ENCODE peak calls at places on chromosomes 4 and X, in eight cellular contexts. One of them, this sample, is unnamed.

GRCh38 chr4:55125087-55125721 is at the start of gene KDR:
- DNase-seq in Panc1: no peak
- DNase-seq in endothelial cell of umbilical vein: peak; percentile 68
- DNase-seq in CD4-positive, alpha-beta T cell: no peak
- DNase-seq in heart left ventricle: peak; percentile 76
- DNase-seq in tibial nerve: no peak
- DNase-seq in breast epithelium: no peak
- DNase-seq in K562: peak; percentile 13
- DNase-seq in this sample: no peak

GRCh38 chrX:74536142-74537010 is 78.0 kb downstream of the RLIM start:
- DNase-seq in Panc1: no peak
- DNase-seq in endothelial cell of umbilical vein: peak; percentile 72
- DNase-seq in CD4-positive, alpha-beta T cell: no peak
- DNase-seq in heart left ventricle: peak; percentile 92
- DNase-seq in tibial nerve: peak; percentile 59
- DNase-seq in breast epithelium: peak; percentile 62
- DNase-seq in K562: peak; percentile 22
- DNase-seq in this sample: peak; percentile 17

GRCh38 chr4:8546766-8547107 is 33.5 kb upstream of the GPR78 start:
- DNase-seq in Panc1: no peak
- DNase-seq in endothelial cell of umbilical vein: no peak
- DNase-seq in CD4-positive, alpha-beta T cell: no peak
- DNase-seq in heart left ventricle: no peak
- DNase-seq in tibial nerve: no peak
- DNase-seq in breast epithelium: no peak
- DNase-seq in K562: no peak
- DNase-seq in this sample: no peak

GRCh38 chr4:16122784-16123183 is 39.0 kb upstream of the PROM1 start:
- DNase-seq in Panc1: no peak
- DNase-seq in endothelial cell of umbilical vein: no peak
- DNase-seq in CD4-positive, alpha-beta T cell: no peak
- DNase-seq in heart left ventricle: no peak
- DNase-seq in tibial nerve: no peak
- DNase-seq in breast epithelium: no peak
- DNase-seq in K562: no peak
- DNase-seq in this sample: no peak

GRCh38 chr4:156974264-156974663 is 2.7 kb upstream of the PDGFC start:
- DNase-seq in Panc1: no peak
- DNase-seq in endothelial cell of umbilical vein: no peak
- DNase-seq in CD4-positive, alpha-beta T cell: no peak
- DNase-seq in heart left ventricle: no peak
- DNase-seq in tibial nerve: no peak
- DNase-seq in breast epithelium: no peak
- DNase-seq in K562: no peak
- DNase-seq in this sample: no peak

GRCh38 chr4:145976680-145977079 is 38.1 kb upstream of the ZNF827 start:
- DNase-seq in Panc1: no peak
- DNase-seq in endothelial cell of umbilical vein: no peak
- DNase-seq in CD4-positive, alpha-beta T cell: no peak
- DNase-seq in heart left ventricle: no peak
- DNase-seq in tibial nerve: no peak
- DNase-seq in breast epithelium: no peak
- DNase-seq in K562: no peak
- DNase-seq in this sample: no peak

GRCh38 chr4:146327859-146328258 is 113.5 kb downstream of the REELD1 start:
- DNase-seq in Panc1: no peak
- DNase-seq in endothelial cell of umbilical vein: no peak
- DNase-seq in CD4-positive, alpha-beta T cell: no peak
- DNase-seq in heart left ventricle: no peak
- DNase-seq in tibial nerve: no peak
- DNase-seq in breast epithelium: no peak
- DNase-seq in K562: no peak
- DNase-seq in this sample: no peak

GRCh38 chrX:131907488-131908314 is 115.4 kb upstream of the STK26 start:
- DNase-seq in Panc1: no peak
- DNase-seq in endothelial cell of umbilical vein: no peak
- DNase-seq in CD4-positive, alpha-beta T cell: no peak
- DNase-seq in heart left ventricle: peak; percentile 31
- DNase-seq in tibial nerve: no peak
- DNase-seq in breast epithelium: no peak
- DNase-seq in K562: peak; percentile 21
- DNase-seq in this sample: no peak

GRCh38 chr4:37835806-37836205 is 9.3 kb downstream of the PGM2 start:
- DNase-seq in Panc1: no peak
- DNase-seq in endothelial cell of umbilical vein: no peak
- DNase-seq in CD4-positive, alpha-beta T cell: no peak
- DNase-seq in heart left ventricle: no peak
- DNase-seq in tibial nerve: no peak
- DNase-seq in breast epithelium: no peak
- DNase-seq in K562: no peak
- DNase-seq in this sample: no peak

GRCh38 chrX:54230440-54231148 is 47.5 kb upstream of the FAM120C start:
- DNase-seq in Panc1: no peak
- DNase-seq in endothelial cell of umbilical vein: no peak
- DNase-seq in CD4-positive, alpha-beta T cell: no peak
- DNase-seq in heart left ventricle: no peak
- DNase-seq in tibial nerve: no peak
- DNase-seq in breast epithelium: no peak
- DNase-seq in K562: no peak
- DNase-seq in this sample: no peak

GRCh38 chr4:83552085-83552484 is 16.2 kb downstream of the GPAT3 start:
- DNase-seq in Panc1: no peak
- DNase-seq in endothelial cell of umbilical vein: no peak
- DNase-seq in CD4-positive, alpha-beta T cell: no peak
- DNase-seq in heart left ventricle: no peak
- DNase-seq in tibial nerve: no peak
- DNase-seq in breast epithelium: no peak
- DNase-seq in K562: no peak
- DNase-seq in this sample: no peak

GRCh38 chr4:148914301-148914700 is 472.1 kb upstream of the NR3C2 start:
- DNase-seq in Panc1: no peak
- DNase-seq in endothelial cell of umbilical vein: no peak
- DNase-seq in CD4-positive, alpha-beta T cell: no peak
- DNase-seq in heart left ventricle: no peak
- DNase-seq in tibial nerve: no peak
- DNase-seq in breast epithelium: no peak
- DNase-seq in K562: no peak
- DNase-seq in this sample: no peak

GRCh38 chr4:42673084-42673429 is 16.2 kb upstream of the ATP8A1 start:
- DNase-seq in Panc1: no peak
- DNase-seq in endothelial cell of umbilical vein: no peak
- DNase-seq in CD4-positive, alpha-beta T cell: no peak
- DNase-seq in heart left ventricle: no peak
- DNase-seq in tibial nerve: no peak
- DNase-seq in breast epithelium: no peak
- DNase-seq in K562: no peak
- DNase-seq in this sample: no peak

GRCh38 chr4:36138221-36138620 is 106.1 kb downstream of the ARAP2 start:
- DNase-seq in Panc1: no peak
- DNase-seq in endothelial cell of umbilical vein: no peak
- DNase-seq in CD4-positive, alpha-beta T cell: no peak
- DNase-seq in heart left ventricle: no peak
- DNase-seq in tibial nerve: no peak
- DNase-seq in breast epithelium: no peak
- DNase-seq in K562: no peak
- DNase-seq in this sample: no peak

GRCh38 chr4:140153744-140154571 is at the start of gene MAML3:
- DNase-seq in Panc1: no peak
- DNase-seq in endothelial cell of umbilical vein: peak; percentile 95
- DNase-seq in CD4-positive, alpha-beta T cell: peak; percentile 71
- DNase-seq in heart left ventricle: peak; percentile 97
- DNase-seq in tibial nerve: peak; percentile 90
- DNase-seq in breast epithelium: peak; percentile 95
- DNase-seq in K562: peak; percentile 77
- DNase-seq in this sample: peak; percentile 61

GRCh38 chr4:183229397-183229796 is 90.7 kb downstream of the CLDN22 start:
- DNase-seq in Panc1: no peak
- DNase-seq in endothelial cell of umbilical vein: no peak
- DNase-seq in CD4-positive, alpha-beta T cell: no peak
- DNase-seq in heart left ventricle: no peak
- DNase-seq in tibial nerve: no peak
- DNase-seq in breast epithelium: no peak
- DNase-seq in K562: no peak
- DNase-seq in this sample: no peak

GRCh38 chrX:119375561-119375960 is 23.6 kb upstream of the SLC25A43 start:
- DNase-seq in Panc1: no peak
- DNase-seq in endothelial cell of umbilical vein: no peak
- DNase-seq in CD4-positive, alpha-beta T cell: no peak
- DNase-seq in heart left ventricle: no peak
- DNase-seq in tibial nerve: no peak
- DNase-seq in breast epithelium: no peak
- DNase-seq in K562: no peak
- DNase-seq in this sample: no peak

GRCh38 chr4:145614235-145614615 is 5.0 kb upstream of the MMAA start:
- DNase-seq in Panc1: no peak
- DNase-seq in endothelial cell of umbilical vein: no peak
- DNase-seq in CD4-positive, alpha-beta T cell: no peak
- DNase-seq in heart left ventricle: no peak
- DNase-seq in tibial nerve: no peak
- DNase-seq in breast epithelium: no peak
- DNase-seq in K562: no peak
- DNase-seq in this sample: no peak

GRCh38 chrX:119343856-119344255 is 55.3 kb upstream of the SLC25A43 start:
- DNase-seq in Panc1: no peak
- DNase-seq in endothelial cell of umbilical vein: no peak
- DNase-seq in CD4-positive, alpha-beta T cell: no peak
- DNase-seq in heart left ventricle: no peak
- DNase-seq in tibial nerve: no peak
- DNase-seq in breast epithelium: no peak
- DNase-seq in K562: no peak
- DNase-seq in this sample: no peak

GRCh38 chr4:25621027-25621930 is 34.4 kb upstream of the SLC34A2 start:
- DNase-seq in Panc1: no peak
- DNase-seq in endothelial cell of umbilical vein: no peak
- DNase-seq in CD4-positive, alpha-beta T cell: no peak
- DNase-seq in heart left ventricle: no peak
- DNase-seq in tibial nerve: no peak
- DNase-seq in breast epithelium: no peak
- DNase-seq in K562: no peak
- DNase-seq in this sample: no peak

GRCh38 chr4:2794707-2795557 is 2.0 kb downstream of the SH3BP2 start:
- DNase-seq in Panc1: no peak
- DNase-seq in endothelial cell of umbilical vein: peak; percentile 65
- DNase-seq in CD4-positive, alpha-beta T cell: no peak
- DNase-seq in heart left ventricle: peak; percentile 87
- DNase-seq in tibial nerve: peak; percentile 30
- DNase-seq in breast epithelium: peak; percentile 51
- DNase-seq in K562: no peak
- DNase-seq in this sample: no peak

GRCh38 chr4:14719053-14719452 is 283.2 kb upstream of the CPEB2 start:
- DNase-seq in Panc1: no peak
- DNase-seq in endothelial cell of umbilical vein: no peak
- DNase-seq in CD4-positive, alpha-beta T cell: no peak
- DNase-seq in heart left ventricle: no peak
- DNase-seq in tibial nerve: no peak
- DNase-seq in breast epithelium: no peak
- DNase-seq in K562: no peak
- DNase-seq in this sample: no peak

GRCh38 chr4:143668930-143669553 is 31.4 kb downstream of the FREM3 start:
- DNase-seq in Panc1: no peak
- DNase-seq in endothelial cell of umbilical vein: no peak
- DNase-seq in CD4-positive, alpha-beta T cell: no peak
- DNase-seq in heart left ventricle: no peak
- DNase-seq in tibial nerve: no peak
- DNase-seq in breast epithelium: no peak
- DNase-seq in K562: no peak
- DNase-seq in this sample: no peak

GRCh38 chr4:144384428-144384827 is 243.9 kb upstream of the GYPA start:
- DNase-seq in Panc1: no peak
- DNase-seq in endothelial cell of umbilical vein: no peak
- DNase-seq in CD4-positive, alpha-beta T cell: no peak
- DNase-seq in heart left ventricle: no peak
- DNase-seq in tibial nerve: no peak
- DNase-seq in breast epithelium: no peak
- DNase-seq in K562: no peak
- DNase-seq in this sample: no peak

GRCh38 chr4:152956650-152957436 is 20.7 kb downstream of the FHDC1 start:
- DNase-seq in Panc1: no peak
- DNase-seq in endothelial cell of umbilical vein: peak; percentile 19
- DNase-seq in CD4-positive, alpha-beta T cell: no peak
- DNase-seq in heart left ventricle: no peak
- DNase-seq in tibial nerve: no peak
- DNase-seq in breast epithelium: no peak
- DNase-seq in K562: peak; percentile 50
- DNase-seq in this sample: no peak

GRCh38 chrX:10516781-10517322 is 103.5 kb downstream of the MID1 start:
- DNase-seq in Panc1: no peak
- DNase-seq in endothelial cell of umbilical vein: peak; percentile 39
- DNase-seq in CD4-positive, alpha-beta T cell: no peak
- DNase-seq in heart left ventricle: no peak
- DNase-seq in tibial nerve: no peak
- DNase-seq in breast epithelium: no peak
- DNase-seq in K562: no peak
- DNase-seq in this sample: no peak

GRCh38 chr4:101458914-101459313 is 111.6 kb upstream of the PPP3CA start:
- DNase-seq in Panc1: no peak
- DNase-seq in endothelial cell of umbilical vein: no peak
- DNase-seq in CD4-positive, alpha-beta T cell: no peak
- DNase-seq in heart left ventricle: no peak
- DNase-seq in tibial nerve: no peak
- DNase-seq in breast epithelium: no peak
- DNase-seq in K562: no peak
- DNase-seq in this sample: no peak

GRCh38 chr4:78809928-78810835 is 34.0 kb downstream of the BMP2K start:
- DNase-seq in Panc1: no peak
- DNase-seq in endothelial cell of umbilical vein: no peak
- DNase-seq in CD4-positive, alpha-beta T cell: no peak
- DNase-seq in heart left ventricle: no peak
- DNase-seq in tibial nerve: no peak
- DNase-seq in breast epithelium: no peak
- DNase-seq in K562: peak; percentile 49
- DNase-seq in this sample: no peak
- H3K9me3 ChIP-seq in Panc1: no peaks in the 10 kb centered on the region
- H3K9me3 ChIP-seq in endothelial cell of umbilical vein: no peaks in the 10 kb centered on the region
- H3K9me3 ChIP-seq in CD4-positive, alpha-beta T cell: no peaks in the 10 kb centered on the region
- H3K9me3 ChIP-seq in heart left ventricle: no peaks in the 10 kb centered on the region
- H3K9me3 ChIP-seq in tibial nerve: peaks cover 13% of the 10 kb centered on the region
- H3K9me3 ChIP-seq in breast epithelium: peaks cover 10% of the 10 kb centered on the region
- H3K9me3 ChIP-seq in K562: peaks cover 4% of the 10 kb centered on the region
- H3K9me3 ChIP-seq in this sample: no peaks in the 10 kb centered on the region

GRCh38 chr4:11263208-11263607 is 165.5 kb downstream of the HS3ST1 start:
- DNase-seq in Panc1: no peak
- DNase-seq in endothelial cell of umbilical vein: no peak
- DNase-seq in CD4-positive, alpha-beta T cell: no peak
- DNase-seq in heart left ventricle: no peak
- DNase-seq in tibial nerve: no peak
- DNase-seq in breast epithelium: no peak
- DNase-seq in K562: no peak
- DNase-seq in this sample: no peak
- H3K9me3 ChIP-seq in Panc1: no peaks in the 10 kb centered on the region
- H3K9me3 ChIP-seq in endothelial cell of umbilical vein: no peaks in the 10 kb centered on the region
- H3K9me3 ChIP-seq in CD4-positive, alpha-beta T cell: peaks cover 6% of the 10 kb centered on the region
- H3K9me3 ChIP-seq in heart left ventricle: no peaks in the 10 kb centered on the region
- H3K9me3 ChIP-seq in tibial nerve: no peaks in the 10 kb centered on the region
- H3K9me3 ChIP-seq in breast epithelium: no peaks in the 10 kb centered on the region
- H3K9me3 ChIP-seq in K562: no peaks in the 10 kb centered on the region
- H3K9me3 ChIP-seq in this sample: no peaks in the 10 kb centered on the region

GRCh38 chr4:175090116-175090515 is 172.0 kb downstream of the ADAM29 start:
- DNase-seq in Panc1: no peak
- DNase-seq in endothelial cell of umbilical vein: no peak
- DNase-seq in CD4-positive, alpha-beta T cell: no peak
- DNase-seq in heart left ventricle: no peak
- DNase-seq in tibial nerve: no peak
- DNase-seq in breast epithelium: no peak
- DNase-seq in K562: no peak
- DNase-seq in this sample: no peak
- H3K9me3 ChIP-seq in Panc1: no peaks in the 10 kb centered on the region
- H3K9me3 ChIP-seq in endothelial cell of umbilical vein: peaks cover 8% of the 10 kb centered on the region
- H3K9me3 ChIP-seq in CD4-positive, alpha-beta T cell: peaks cover 6% of the 10 kb centered on the region
- H3K9me3 ChIP-seq in heart left ventricle: no peaks in the 10 kb centered on the region
- H3K9me3 ChIP-seq in tibial nerve: no peaks in the 10 kb centered on the region
- H3K9me3 ChIP-seq in breast epithelium: peaks cover 8% of the 10 kb centered on the region
- H3K9me3 ChIP-seq in K562: no peaks in the 10 kb centered on the region
- H3K9me3 ChIP-seq in this sample: no peaks in the 10 kb centered on the region

GRCh38 chrX:77114501-77114900 is 332.7 kb upstream of the FGF16 start:
- DNase-seq in Panc1: no peak
- DNase-seq in endothelial cell of umbilical vein: no peak
- DNase-seq in CD4-positive, alpha-beta T cell: no peak
- DNase-seq in heart left ventricle: no peak
- DNase-seq in tibial nerve: no peak
- DNase-seq in breast epithelium: no peak
- DNase-seq in K562: no peak
- DNase-seq in this sample: no peak
- H3K9me3 ChIP-seq in Panc1: no peaks in the 10 kb centered on the region
- H3K9me3 ChIP-seq in endothelial cell of umbilical vein: no peaks in the 10 kb centered on the region
- H3K9me3 ChIP-seq in CD4-positive, alpha-beta T cell: no peaks in the 10 kb centered on the region
- H3K9me3 ChIP-seq in heart left ventricle: no peaks in the 10 kb centered on the region
- H3K9me3 ChIP-seq in tibial nerve: no peaks in the 10 kb centered on the region
- H3K9me3 ChIP-seq in breast epithelium: no peaks in the 10 kb centered on the region
- H3K9me3 ChIP-seq in K562: no peaks in the 10 kb centered on the region
- H3K9me3 ChIP-seq in this sample: no peaks in the 10 kb centered on the region

This sample was measured in T-helper 17 cell.